ENCODE peak calls at places on chromosome 2, in seven cellular contexts. J is AG10803; R is AG04450; K is heart right ventricle; N is lower lobe of right lung; H is type B pancreatic cell; V is CD8-positive, alpha-beta T cell. T is an unnamed sample.
A peak's percentile ranks its signal among the peaks of the same experiment; 100 is the strongest.

GRCh38 chr2:11389048-11389413 is 44.6 kb upstream of the ROCK2 start:
- DNase-seq in J (no peak), R (no peak), K (no peak), N (no peak), H (no peak), V (no peak), T (no peak)

GRCh38 chr2:10584242-10584753 is 105.5 kb downstream of the NOL10 start:
- DNase-seq in J (no peak), R (peak; percentile 26), K (no peak), N (no peak), H (no peak), V (no peak), T (no peak)

GRCh38 chr2:112881217-112882000 is 29.6 kb upstream of the IL37 start:
- DNase-seq in J (peak; percentile 84), R (peak; percentile 42), K (no peak), N (peak; percentile 66), H (no peak), V (no peak), T (no peak)

GRCh38 chr2:199798881-199799580 is 52.0 kb downstream of the FTCDNL1 start:
- DNase-seq in J (peak; percentile 51), R (no peak), K (peak; percentile 10), N (no peak), H (no peak), V (no peak), T (no peak)

GRCh38 chr2:240988146-240988545 is 10.3 kb upstream of the SNED1 start:
- DNase-seq in J (peak; percentile 20), R (no peak), K (no peak), N (no peak), H (no peak), V (no peak), T (no peak)

GRCh38 chr2:68920481-68921170 is 32.1 kb downstream of the GKN2 start:
- DNase-seq in J (no peak), R (no peak), K (no peak), N (no peak), H (no peak), V (no peak), T (no peak)

GRCh38 chr2:91442246-91442905 is 2750.9 kb downstream of the RPIA start:
- DNase-seq in J (no peak), R (no peak), K (peak; percentile 22), N (peak; percentile 51), H (peak; percentile 73), V (no peak), T (no peak)

GRCh38 chr2:235106874-235107639 is 155.2 kb downstream of the SH3BP4 start:
- DNase-seq in J (peak; percentile 76), R (peak; percentile 43), K (peak; percentile 51), N (no peak), H (no peak), V (no peak), T (peak; percentile 74)

GRCh38 chr2:2848621-2849443 is 517.8 kb upstream of the MYT1L start:
- DNase-seq in J (no peak), R (no peak), K (no peak), N (no peak), H (no peak), V (no peak), T (no peak)

GRCh38 chr2:8004250-8004681 is 677.6 kb upstream of the ID2 start:
- DNase-seq in J (peak; percentile 91), R (peak; percentile 33), K (no peak), N (no peak), H (no peak), V (no peak), T (no peak)

GRCh38 chr2:206936006-206936405 is 3.3 kb upstream of the CPO start:
- DNase-seq in J (no peak), R (no peak), K (no peak), N (no peak), H (no peak), V (no peak), T (no peak)

GRCh38 chr2:118860506-118860905 is 13.1 kb upstream of the EN1 start:
- DNase-seq in J (no peak), R (no peak), K (no peak), N (no peak), H (no peak), V (no peak), T (no peak)

GRCh38 chr2:19425419-19425818 is 67.0 kb upstream of the OSR1 start:
- DNase-seq in J (peak; percentile 8), R (no peak), K (no peak), N (no peak), H (no peak), V (no peak), T (no peak)

GRCh38 chr2:215436705-215437570 is 1.1 kb upstream of the FN1 start:
- DNase-seq in J (peak; percentile 56), R (no peak), K (no peak), N (peak; percentile 60), H (no peak), V (no peak), T (no peak)

GRCh38 chr2:126221506-126221905 is 434.5 kb upstream of the GYPC start:
- DNase-seq in J (no peak), R (no peak), K (no peak), N (no peak), H (no peak), V (no peak), T (no peak)

GRCh38 chr2:126222316-126222715 is 433.6 kb upstream of the GYPC start:
- DNase-seq in J (no peak), R (no peak), K (no peak), N (no peak), H (no peak), V (no peak), T (no peak)

GRCh38 chr2:126224766-126225165 is 431.2 kb upstream of the GYPC start:
- DNase-seq in J (no peak), R (no peak), K (no peak), N (no peak), H (no peak), V (no peak), T (no peak)

DNA sequence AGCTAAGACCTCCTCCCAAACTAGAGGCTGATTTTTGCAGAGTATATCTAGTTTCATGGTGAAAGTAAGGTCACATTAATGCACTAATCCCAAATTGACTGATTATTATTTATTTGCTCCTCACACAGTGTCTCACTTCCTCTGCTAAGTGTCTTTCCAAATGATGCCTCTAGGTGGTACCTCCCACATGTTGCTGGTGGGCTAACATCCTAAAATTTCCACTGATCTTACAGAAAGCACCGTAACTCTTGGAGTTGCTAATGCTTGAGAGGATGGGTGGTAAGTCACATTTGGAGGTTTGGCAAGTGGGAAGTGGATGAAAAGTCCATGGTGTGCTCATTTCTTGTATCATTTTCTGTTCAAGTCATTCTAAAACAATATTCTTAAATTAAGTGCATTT is 428.7 kb upstream of the GYPC start:
- DNase-seq in J (no peak), R (no peak), K (no peak), N (no peak), H (no peak), V (no peak), T (no peak)
- TF ChIP-seq CTCF in J (no peak), R (peak; percentile 28), K (no peak), N (no peak), H (peak; percentile 56), V (no peak), T (no peak)

GRCh38 chr2:66433695-66433944 is 1.3 kb upstream of the MEIS1 start:
- DNase-seq in J (no peak), R (no peak), K (no peak), N (no peak), H (no peak), V (no peak), T (no peak)
- TF ChIP-seq CTCF in J (no peak), R (no peak), K (no peak), N (no peak), H (no peak), V (no peak), T (no peak)

GRCh38 chr2:120204022-120204405 is 19.2 kb downstream of the TMEM185B start:
- DNase-seq in J (no peak), R (no peak), K (no peak), N (no peak), H (no peak), V (no peak), T (no peak)
- TF ChIP-seq CTCF in J (peak; percentile 12), R (no peak), K (no peak), N (no peak), H (no peak), V (no peak), T (peak; percentile 10)

GRCh38 chr2:25202290-25202689 is 33.9 kb upstream of the POMC start:
- DNase-seq in J (no peak), R (no peak), K (no peak), N (no peak), H (no peak), V (no peak), T (no peak)

GRCh38 chr2:25198209-25198525 is 29.8 kb upstream of the POMC start:
- DNase-seq in J (no peak), R (no peak), K (no peak), N (no peak), H (no peak), V (no peak), T (no peak)

GRCh38 chr2:25204190-25204838 is 35.9 kb upstream of the POMC start:
- DNase-seq in J (no peak), R (no peak), K (peak; percentile 32), N (no peak), H (no peak), V (no peak), T (no peak)

GRCh38 chr2:25201794-25202193 is 33.4 kb upstream of the POMC start:
- DNase-seq in J (no peak), R (no peak), K (no peak), N (no peak), H (no peak), V (no peak), T (no peak)

GRCh38 chr2:25201265-25201664 is 32.9 kb upstream of the POMC start:
- DNase-seq in J (no peak), R (no peak), K (no peak), N (no peak), H (no peak), V (no peak), T (no peak)
- TF ChIP-seq CTCF in J (peak; percentile 23), R (peak; percentile 43), K (peak; percentile 20), N (no peak), H (peak; percentile 58), V (no peak), T (no peak)

DNA sequence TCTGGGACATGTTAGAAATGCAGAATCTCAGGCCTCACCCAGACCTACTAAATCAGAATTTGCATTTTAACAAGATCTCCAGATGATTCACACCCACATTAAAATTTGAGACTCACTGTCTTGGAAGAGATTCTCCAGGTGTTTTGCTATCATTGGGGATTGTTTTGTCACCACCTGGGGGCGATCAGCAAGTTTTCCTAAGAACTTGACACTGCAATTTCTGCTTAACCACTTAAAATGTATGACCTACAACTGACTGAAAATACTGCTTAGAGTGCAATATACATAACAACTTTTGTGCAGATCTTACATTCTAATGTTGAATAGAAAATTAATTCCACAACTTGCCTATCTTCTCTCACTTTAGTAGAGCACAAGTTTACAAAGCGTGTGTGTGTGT is 18.9 kb upstream of the ITGA4 start:
- DNase-seq in J (no peak), R (no peak), K (no peak), N (no peak), H (no peak), V (no peak), T (no peak)
- TF ChIP-seq CTCF in J (no peak), R (no peak), K (no peak), N (peak; percentile 9), H (peak; percentile 28), V (no peak), T (no peak)

T was measured in D721Med.